ENCODE peak calls at places on chromosomes 6 and 20, in six cellular contexts. X is RPMI7951, U is GM23248, W is lower lobe of right lung, M is left ventricle myocardium inferior, E is kidney tubule cell. Z is an unnamed sample.

GRCh38 chr6:24991748-24992467 is 56.1 kb upstream of the RIPOR2 start:
- DNase-seq in X (peak), U (peak), W (peak), M (no peak), E (peak), Z (no peak)

GRCh38 chr6:16322666-16323312 is 84.4 kb downstream of the GMPR start:
- DNase-seq in X (peak), U (peak), W (no peak), M (peak), E (peak), Z (no peak)

GRCh38 chr6:35096129-35096852 is 44.8 kb downstream of the TCP11 start:
- DNase-seq in X (peak), U (peak), W (no peak), M (no peak), E (peak), Z (no peak)

GRCh38 chr6:227812-228338 is 64.4 kb upstream of the DUSP22 start:
- DNase-seq in X (no peak), U (no peak), W (no peak), M (no peak), E (no peak), Z (no peak)

GRCh38 chr6:28953039-28953872 is 29.5 kb upstream of the TRIM27 start:
- DNase-seq in X (peak), U (peak), W (no peak), M (no peak), E (peak), Z (peak)

GRCh38 chr6:113853252-113853651 is 3.9 kb upstream of the MARCKS start:
- DNase-seq in X (no peak), U (no peak), W (no peak), M (no peak), E (no peak), Z (no peak)

GRCh38 chr20:24993337-24994185 is 1.0 kb upstream of the APMAP start:
- DNase-seq in X (peak), U (peak), W (no peak), M (no peak), E (peak), Z (peak)

GRCh38 chr6:33661118-33661838 is 40.2 kb downstream of the ITPR3 start:
- DNase-seq in X (no peak), U (no peak), W (no peak), M (no peak), E (no peak), Z (no peak)

GRCh38 chr6:92684386-92684785 is 735.0 kb downstream of the EPHA7 start:
- DNase-seq in X (no peak), U (no peak), W (no peak), M (no peak), E (no peak), Z (no peak)

GRCh38 chr6:155117266-155117665 is 122.2 kb downstream of the TIAM2 start:
- DNase-seq in X (peak), U (peak), W (no peak), M (no peak), E (peak), Z (no peak)

GRCh38 chr6:39490120-39490519 is 167.6 kb upstream of the KCNK16 start:
- DNase-seq in X (no peak), U (no peak), W (no peak), M (no peak), E (no peak), Z (no peak)

GRCh38 chr6:151690768-151691562 is 116.5 kb upstream of the ESR1 start:
- DNase-seq in X (peak), U (peak), W (no peak), M (no peak), E (peak), Z (no peak)

GRCh38 chr6:30592287-30592686 is 21.0 kb downstream of the ABCF1 start:
- DNase-seq in X (no peak), U (no peak), W (no peak), M (no peak), E (no peak), Z (no peak)

GRCh38 chr20:31496761-31497295 is 17.4 kb upstream of the HM13 start:
- DNase-seq in X (peak), U (peak), W (peak), M (peak), E (no peak), Z (no peak)

GRCh38 chr20:10322073-10323012 is 103.7 kb downstream of the SNAP25 start:
- DNase-seq in X (peak), U (peak), W (no peak), M (no peak), E (peak), Z (no peak)

GRCh38 chr6:36319436-36319762 is 17.3 kb downstream of the BNIP5 start:
- DNase-seq in X (no peak), U (no peak), W (no peak), M (no peak), E (no peak), Z (no peak)

GRCh38 chr6:27582928-27583725 is 110.2 kb upstream of the ZNF184 start:
- DNase-seq in X (peak), U (peak), W (no peak), M (no peak), E (peak), Z (no peak)

GRCh38 chr20:11411765-11412164 is 505.9 kb upstream of the BTBD3 start:
- DNase-seq in X (no peak), U (no peak), W (no peak), M (no peak), E (no peak), Z (no peak)

GRCh38 chr6:156509496-156509895 is 267.7 kb upstream of the ARID1B start:
- DNase-seq in X (no peak), U (no peak), W (no peak), M (no peak), E (no peak), Z (no peak)

GRCh38 chr6:168188974-168189678 is 110.1 kb upstream of the FRMD1 start:
- DNase-seq in X (no peak), U (no peak), W (no peak), M (no peak), E (no peak), Z (no peak)

GRCh38 chr20:50876816-50877215 is 54.4 kb downstream of the ADNP start:
- DNase-seq in X (no peak), U (no peak), W (no peak), M (no peak), E (no peak), Z (no peak)

GRCh38 chr6:54813901-54814300 is 32.7 kb upstream of the FAM83B start:
- DNase-seq in X (no peak), U (no peak), W (no peak), M (no peak), E (no peak), Z (no peak)

GRCh38 chr6:31922942-31923341 is 4.6 kb upstream of the C2 start:
- DNase-seq in X (no peak), U (no peak), W (no peak), M (no peak), E (no peak), Z (no peak)

GRCh38 chr20:48284837-48285236 is 499.6 kb upstream of the SULF2 start:
- DNase-seq in X (no peak), U (peak), W (no peak), M (no peak), E (peak), Z (peak)

GRCh38 chr6:26538936-26539615 is 910 bp downstream of the HMGN4 start:
- DNase-seq in X (no peak), U (peak), W (no peak), M (no peak), E (peak), Z (peak)

GRCh38 chr6:3196770-3197169 is 30.7 kb downstream of the TUBB2B start:
- DNase-seq in X (peak), U (no peak), W (no peak), M (no peak), E (no peak), Z (no peak)

GRCh38 chr20:4546342-4546741 is 175.4 kb upstream of the PRND start:
- DNase-seq in X (no peak), U (no peak), W (no peak), M (no peak), E (no peak), Z (no peak)

GRCh38 chr6:34574647-34575293 is 18.6 kb upstream of the SPDEF start:
- DNase-seq in X (no peak), U (no peak), W (peak), M (no peak), E (no peak), Z (no peak)

Z was measured in SW 1271.